ENCODE peak calls at places on chromosomes 11 and 22, in five cellular contexts. O, W, J, P and K are unnamed samples.

GRCh38 chr11:5174934-5175333 is 20.4 kb upstream of the OR52A1 start:
- ATAC-seq in O (no peak), W (no peak), J (no peak), P (no peak), K (no peak)

GRCh38 chr11:46718155-46719019 is 626 bp upstream of the F2 start:
- ATAC-seq in O (peak), W (no peak), J (peak), P (peak), K (no peak)

GRCh38 chr11:729492-730074 is 17.7 kb upstream of the TALDO1 start:
- ATAC-seq in O (no peak), W (no peak), J (no peak), P (no peak), K (no peak)

GRCh38 chr11:90737328-90738050 is 514.6 kb upstream of the CHORDC1 start:
- ATAC-seq in O (no peak), W (no peak), J (peak), P (no peak), K (no peak)

GRCh38 chr11:31987118-31988005 is 103.5 kb upstream of the RCN1 start:
- ATAC-seq in O (no peak), W (peak), J (peak), P (peak), K (no peak)

GRCh38 chr11:73889019-73889418 is 12.2 kb downstream of the PAAF1 start:
- ATAC-seq in O (no peak), W (no peak), J (no peak), P (no peak), K (no peak)

GRCh38 chr22:23574371-23574811 is 5.7 kb downstream of the IGLL1 start:
- ATAC-seq in O (no peak), W (no peak), J (peak), P (no peak), K (no peak)

GRCh38 chr11:112588252-112588668 is 327.6 kb upstream of the PLET1 start:
- ATAC-seq in O (peak), W (peak), J (peak), P (peak), K (peak)

GRCh38 chr11:16806791-16807190 is 68.3 kb downstream of the C11orf58 start:
- ATAC-seq in O (no peak), W (no peak), J (no peak), P (no peak), K (no peak)

GRCh38 chr11:4090258-4090657 is 4.3 kb upstream of the RRM1 start:
- ATAC-seq in O (no peak), W (no peak), J (no peak), P (no peak), K (no peak)

GRCh38 chr22:48702573-48703264 is 1125.0 kb downstream of the BRD1 start:
- ATAC-seq in O (peak), W (peak), J (no peak), P (peak), K (peak)

GRCh38 chr11:68373810-68374501 is 61.6 kb downstream of the LRP5 start:
- ATAC-seq in O (peak), W (peak), J (no peak), P (peak), K (peak)

GRCh38 chr11:42620796-42621195 is 691.0 kb upstream of the API5 start:
- ATAC-seq in O (no peak), W (no peak), J (no peak), P (no peak), K (no peak)

GRCh38 chr11:134921938-134922337 is 509.9 kb upstream of the B3GAT1 start:
- ATAC-seq in O (no peak), W (no peak), J (no peak), P (no peak), K (no peak)

GRCh38 chr11:36126703-36127102 is 162.5 kb downstream of the COMMD9 start:
- ATAC-seq in O (peak), W (no peak), J (no peak), P (no peak), K (no peak)

GRCh38 chr11:22415481-22415880 is 77.3 kb downstream of the SLC17A6 start:
- ATAC-seq in O (no peak), W (no peak), J (no peak), P (no peak), K (peak)

GRCh38 chr11:97751952-97752351 is 1268.8 kb upstream of the CNTN5 start:
- ATAC-seq in O (no peak), W (no peak), J (no peak), P (no peak), K (no peak)

GRCh38 chr11:108788565-108789199 is 123.8 kb downstream of the DDX10 start:
- ATAC-seq in O (peak), W (no peak), J (peak), P (no peak), K (no peak)

GRCh38 chr22:38715176-38715764 is 9.5 kb downstream of the GTPBP1 start:
- ATAC-seq in O (peak), W (no peak), J (no peak), P (peak), K (no peak)

GRCh38 chr22:33747576-33748180 is 172.6 kb downstream of the LARGE1 start:
- ATAC-seq in O (no peak), W (no peak), J (peak), P (no peak), K (no peak)

GRCh38 chr11:85680897-85681296 is 5.1 kb downstream of the CCDC89 start:
- ATAC-seq in O (no peak), W (no peak), J (peak), P (no peak), K (no peak)

GRCh38 chr11:121340010-121340580 is 47.5 kb downstream of the SC5D start:
- ATAC-seq in O (no peak), W (no peak), J (no peak), P (no peak), K (no peak)

GRCh38 chr11:115760528-115760837 is 256.3 kb upstream of the CADM1 start:
- ATAC-seq in O (peak), W (peak), J (peak), P (peak), K (peak)

GRCh38 chr11:2400761-2401435 is 348 bp downstream of the TSSC4 start:
- ATAC-seq in O (peak), W (no peak), J (no peak), P (peak), K (peak)

GRCh38 chr11:68340784-68341556 is 28.6 kb downstream of the LRP5 start:
- ATAC-seq in O (peak), W (no peak), J (no peak), P (no peak), K (no peak)

GRCh38 chr11:132451942-132452601 is 1080.2 kb downstream of the OPCML start:
- ATAC-seq in O (no peak), W (no peak), J (peak), P (no peak), K (no peak)

GRCh38 chr11:111049131-111049530 is 196.4 kb upstream of the POU2AF2 start:
- ATAC-seq in O (no peak), W (no peak), J (no peak), P (no peak), K (no peak)

GRCh38 chr11:64400096-64400495 is 41.1 kb downstream of the RPS6KA4 start:
- ATAC-seq in O (peak), W (peak), J (no peak), P (peak), K (no peak)

GRCh38 chr11:108483163-108483562 is 15.0 kb downstream of the POGLUT3 start:
- ATAC-seq in O (no peak), W (no peak), J (no peak), P (peak), K (no peak)

GRCh38 chr11:127943152-127943551 is 644.2 kb downstream of the ETS1 start:
- ATAC-seq in O (no peak), W (no peak), J (no peak), P (no peak), K (no peak)

GRCh38 chr11:15765530-15765929 is 590.8 kb downstream of the SOX6 start:
- ATAC-seq in O (no peak), W (no peak), J (no peak), P (no peak), K (no peak)

GRCh38 chr11:93291889-93292288 is 38.7 kb upstream of the DEUP1 start:
- ATAC-seq in O (no peak), W (no peak), J (no peak), P (no peak), K (no peak)
- H3K27ac ChIP-seq in O (no peak), W (no peak), J (no peak), P (no peak), K (no peak)

DNA sequence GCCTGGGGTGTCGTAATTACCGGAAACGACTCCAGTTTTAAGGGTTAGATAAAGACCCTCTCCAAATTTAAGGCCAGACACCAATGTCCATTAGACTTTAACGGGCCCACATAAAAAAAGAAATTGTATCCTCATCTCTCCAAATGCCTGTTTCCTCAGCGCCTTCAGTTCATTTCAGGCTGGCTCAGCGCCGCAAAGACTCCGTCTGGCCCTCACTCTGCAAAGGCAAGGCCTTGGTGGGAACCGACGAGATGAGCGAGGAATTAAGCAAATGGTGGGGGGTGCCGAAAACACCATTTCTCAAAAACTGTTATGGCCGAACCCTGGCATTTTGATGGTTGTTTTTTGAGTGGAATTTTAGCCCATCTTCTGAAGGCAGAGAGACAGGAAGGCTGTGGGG is 15.7 kb downstream of the MN1 start:
- ATAC-seq in O (no peak), W (no peak), J (peak), P (no peak), K (no peak)
- H3K27ac ChIP-seq in O (no peak), W (no peak), J (peak), P (no peak), K (peak)

GRCh38 chr22:28983788-28984441 is 77.7 kb downstream of the C22orf31 start:
- ATAC-seq in O (peak), W (no peak), J (peak), P (peak), K (no peak)
- H3K27ac ChIP-seq in O (no peak), W (no peak), J (peak), P (no peak), K (no peak)

GRCh38 chr11:120224386-120224785 is 13.6 kb downstream of the OAF start:
- ATAC-seq in O (no peak), W (no peak), J (no peak), P (no peak), K (no peak)

GRCh38 chr11:120224872-120225371 is 14.1 kb downstream of the OAF start:
- ATAC-seq in O (peak), W (no peak), J (peak), P (peak), K (peak)

GRCh38 chr11:120223793-120224192 is 13.0 kb downstream of the OAF start:
- ATAC-seq in O (no peak), W (no peak), J (no peak), P (no peak), K (no peak)

GRCh38 chr11:120221115-120221752 is 10.4 kb downstream of the OAF start:
- ATAC-seq in O (no peak), W (peak), J (no peak), P (no peak), K (no peak)

GRCh38 chr11:120222916-120223315 is 12.1 kb downstream of the OAF start:
- ATAC-seq in O (no peak), W (no peak), J (no peak), P (no peak), K (no peak)
- H3K27ac ChIP-seq in O (no peak), W (no peak), J (no peak), P (no peak), K (no peak)

GRCh38 chr11:6472934-6473333 is 807 bp downstream of the TRIM3 start:
- ATAC-seq in O (no peak), W (no peak), J (no peak), P (no peak), K (no peak)

GRCh38 chr11:6475936-6476335 is 2.2 kb upstream of the TRIM3 start:
- ATAC-seq in O (no peak), W (peak), J (peak), P (no peak), K (no peak)

GRCh38 chr11:6473481-6474422 is at the start of gene TRIM3:
- ATAC-seq in O (peak), W (peak), J (peak), P (peak), K (peak)

GRCh38 chr11:6474806-6475500 is 1.2 kb upstream of the TRIM3 start:
- ATAC-seq in O (no peak), W (no peak), J (peak), P (no peak), K (no peak)

GRCh38 chr11:6474423-6474792 is 667 bp upstream of the TRIM3 start:
- ATAC-seq in O (no peak), W (no peak), J (no peak), P (no peak), K (no peak)
- H3K27ac ChIP-seq in O (peak), W (peak), J (peak), P (peak), K (peak)

GRCh38 chr11:61077936-61078335 is 24.4 kb upstream of the CD5 start:
- ATAC-seq in O (no peak), W (no peak), J (no peak), P (no peak), K (no peak)
- H3K27ac ChIP-seq in O (no peak), W (no peak), J (no peak), P (no peak), K (no peak)

GRCh38 chr22:44859641-44860040 is 107.3 kb downstream of the ARHGAP8 start:
- ATAC-seq in O (no peak), W (no peak), J (no peak), P (no peak), K (no peak)
- H3K27ac ChIP-seq in O (no peak), W (no peak), J (no peak), P (no peak), K (no peak)

GRCh38 chr11:126127284-126127845 is 64.7 kb upstream of the CDON start:
- ATAC-seq in O (no peak), W (no peak), J (no peak), P (no peak), K (no peak)
- H3K27ac ChIP-seq in O (no peak), W (no peak), J (no peak), P (no peak), K (peak)